ENCODE peak calls at places on chromosomes 13 and 19, in seven cellular contexts. R is IMR-90, L is PC-3, N is cardiac muscle cell, A is left ventricle myocardium inferior, Y is neural progenitor cell, U is tibial artery. S is an unnamed sample.

GRCh38 chr13:99686157-99686572 is 184.9 kb downstream of the TM9SF2 start:
- DNase-seq in L (no peak), R (peak; percentile 4), U (no peak), N (peak; percentile 84), Y (peak; percentile 30), A (peak; percentile 53), S (no peak)

GRCh38 chr19:38399081-38399480 is 3.8 kb upstream of the FAM98C start:
- DNase-seq in L (no peak), Y (no peak), N (no peak), R (no peak), A (no peak), U (no peak), S (no peak)

GRCh38 chr13:26568132-26568815 is 10.8 kb downstream of the WASF3 start:
- DNase-seq in Y (no peak), N (no peak), R (no peak), A (no peak), U (no peak), L (no peak), S (no peak)

GRCh38 chr13:75512253-75512652 is 25.4 kb downstream of the COMMD6 start:
- DNase-seq in A (no peak), N (no peak), Y (no peak), R (no peak), L (no peak), U (no peak), S (no peak)

GRCh38 chr13:21798181-21798580 is 127.3 kb downstream of the FGF9 start:
- DNase-seq in U (no peak), A (no peak), N (no peak), Y (no peak), R (no peak), L (no peak), S (no peak)

GRCh38 chr19:51139299-51140018 is 2.6 kb upstream of the SIGLEC7 start:
- DNase-seq in A (no peak), Y (no peak), R (no peak), N (no peak), U (no peak), L (no peak), S (no peak)

GRCh38 chr19:13984186-13984585 is 21.9 kb downstream of the RFX1 start:
- DNase-seq in A (no peak), R (no peak), Y (peak; percentile 33), L (no peak), N (no peak), U (no peak), S (no peak)

GRCh38 chr13:43784491-43784890 is 2.3 kb downstream of the ENOX1 start:
- DNase-seq in U (no peak), Y (no peak), N (no peak), L (no peak), R (no peak), A (no peak), S (no peak)

GRCh38 chr19:18051887-18052286 is 34.8 kb downstream of the IL12RB1 start:
- DNase-seq in A (peak; percentile 67), U (peak; percentile 39), L (no peak), R (no peak), N (no peak), Y (no peak), S (no peak)

GRCh38 chr13:71712988-71713653 is 153.9 kb downstream of the DACH1 start:
- DNase-seq in R (no peak), L (no peak), U (no peak), Y (peak; percentile 17), A (no peak), N (peak; percentile 79), S (peak; percentile 0)

GRCh38 chr13:106182404-106182803 is 353.1 kb downstream of the EFNB2 start:
- DNase-seq in Y (no peak), A (no peak), L (peak; percentile 78), R (peak; percentile 92), U (no peak), N (no peak), S (peak; percentile 82)

DNA sequence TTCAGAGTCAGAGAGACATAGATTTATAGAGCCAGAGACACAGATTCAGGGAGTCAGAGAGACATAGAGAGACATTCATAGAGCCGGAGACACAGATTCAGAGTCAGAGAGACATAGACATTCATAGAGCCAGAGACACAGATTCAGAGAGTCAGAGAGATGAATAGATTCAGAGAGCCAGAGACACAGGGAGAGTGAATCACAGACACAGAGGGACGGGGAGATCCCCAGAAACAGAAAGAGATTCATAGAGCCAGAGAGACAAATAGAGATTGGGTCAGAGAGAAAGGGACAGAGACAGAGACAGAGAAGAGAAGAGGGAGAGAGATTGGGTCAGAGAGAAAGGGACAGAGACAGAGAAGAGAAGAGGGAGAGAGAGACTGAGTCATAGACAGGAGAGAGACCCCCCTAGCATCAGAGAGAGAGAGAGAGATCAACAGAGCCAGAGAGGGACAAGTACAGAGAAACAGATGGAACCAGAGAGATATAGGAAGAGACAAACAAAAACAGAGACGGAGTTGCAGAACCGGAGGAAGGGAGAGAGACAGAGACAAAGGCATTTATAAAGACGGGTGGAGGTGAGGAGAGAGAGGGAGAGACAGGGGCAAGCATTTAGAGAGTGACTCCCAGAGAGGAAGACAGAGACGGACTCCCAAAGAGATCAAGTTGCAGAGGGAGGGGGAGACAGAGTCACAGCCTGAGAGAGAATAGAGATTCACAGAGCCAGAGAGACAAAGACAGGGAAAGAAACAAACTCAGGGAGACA is 1.1 kb upstream of the PRKCG start:
- DNase-seq in A (no peak), N (no peak), U (no peak), L (no peak), Y (peak; percentile 28), R (no peak), S (no peak)
- H3K4me3 ChIP-seq in A (no peak overlapping the region), N (peak overlapping the region; percentile 68), U (no peak overlapping the region), L (peak overlapping the region; percentile 65), Y (peak overlapping the region; percentile 66), R (no peak overlapping the region), S (no peak overlapping the region)

DNA sequence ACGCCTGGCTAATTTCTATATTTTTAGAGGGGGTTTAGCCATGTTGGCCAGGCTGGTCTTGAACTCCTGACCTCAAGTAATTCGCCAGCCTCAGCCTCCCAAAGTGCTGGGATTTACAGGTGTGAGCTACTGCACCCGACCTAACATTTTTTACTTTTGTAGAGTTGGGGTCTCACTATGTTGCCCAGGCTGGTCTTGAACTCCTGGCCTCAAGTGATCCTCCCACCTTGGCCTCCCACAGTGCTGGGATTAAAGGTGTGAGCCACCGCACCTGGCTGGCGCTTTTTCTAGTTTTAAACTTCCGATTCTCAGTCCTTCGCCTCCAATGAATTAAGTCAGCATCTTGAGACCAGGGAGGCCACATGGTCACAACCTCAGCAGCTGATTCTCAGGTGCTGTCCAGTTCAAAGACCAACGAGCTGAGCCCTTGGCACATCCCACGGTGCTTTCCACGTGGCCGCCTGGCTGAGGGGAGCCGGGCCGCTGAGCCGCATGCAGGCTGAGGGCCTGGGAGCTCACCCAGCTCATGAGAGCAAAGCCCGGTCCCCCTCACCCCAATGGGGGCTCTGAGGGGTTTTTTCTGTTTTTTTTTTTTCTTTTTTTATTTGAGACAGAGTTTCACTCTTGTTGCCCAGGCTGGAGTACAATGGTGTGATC is 9.1 kb downstream of the AP3D1 start:
- DNase-seq in R (no peak), N (no peak), U (no peak), A (no peak), L (no peak), Y (no peak), S (no peak)
- TF ChIP-seq CTCF in R (no peak), N (no peak), U (no peak), A (no peak), L (no peak), Y (no peak), S (no peak)

GRCh38 chr19:3855321-3855720 is 13.5 kb downstream of the ZFR2 start:
- DNase-seq in L (peak; percentile 49), A (no peak), U (no peak), N (no peak), Y (no peak), R (no peak), S (no peak)
- H3K4me3 ChIP-seq in L (peak overlapping the region; percentile 23), A (no peak overlapping the region), U (no peak overlapping the region), N (no peak overlapping the region), Y (no peak overlapping the region), R (no peak overlapping the region), S (no peak overlapping the region)

DNA sequence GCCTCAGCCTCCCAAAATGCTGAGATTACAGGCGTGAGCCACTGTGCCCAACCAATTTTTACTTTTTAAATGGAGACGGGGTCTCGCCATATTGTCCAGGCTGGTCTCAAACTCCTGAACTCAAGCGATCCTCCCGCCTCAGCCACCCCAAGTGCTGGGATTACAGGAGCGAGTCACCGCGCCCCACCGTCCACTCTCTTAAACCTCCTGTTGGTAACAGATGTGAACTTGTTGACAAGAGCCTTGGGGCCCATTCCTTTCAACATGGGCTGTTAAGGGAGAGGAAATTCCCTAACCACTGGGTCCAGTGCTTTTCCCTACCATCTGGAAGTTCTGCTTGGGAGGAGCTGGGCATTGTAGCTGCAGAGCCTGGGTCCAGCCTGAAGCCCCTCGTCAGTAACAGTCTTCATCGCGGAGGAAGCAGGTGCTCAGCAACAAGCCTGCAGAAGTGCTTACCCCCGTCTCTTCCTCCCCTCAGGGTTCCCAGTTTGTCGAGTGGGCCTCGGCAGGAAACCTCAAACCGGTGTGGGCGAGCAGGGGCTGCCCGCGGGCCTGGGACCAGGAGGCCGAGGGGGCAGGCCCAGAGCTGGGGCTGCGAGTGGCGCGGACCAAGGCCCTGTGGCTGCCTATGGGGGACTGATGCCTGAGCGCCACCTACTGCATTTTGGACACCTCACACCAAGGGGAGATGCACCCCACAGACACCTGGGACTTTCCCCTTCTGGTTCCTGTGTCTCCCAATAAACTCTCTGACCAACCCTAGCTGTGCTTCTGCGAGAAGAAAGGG is 4.0 kb upstream of the FLT3LG start:
- DNase-seq in U (no peak), A (no peak), Y (no peak), N (no peak), R (peak; percentile 32), L (no peak), S (no peak)
- TF ChIP-seq CTCF in U (no peak), A (peak; percentile 18), Y (no peak), N (no peak), R (no peak), L (peak; percentile 44), S (peak; percentile 2)

GRCh38 chr13:35733832-35734231 is 257.3 kb upstream of the MAB21L1 start:
- DNase-seq in N (no peak), A (no peak), U (no peak), R (no peak), L (no peak), Y (no peak), S (no peak)

GRCh38 chr13:35731471-35731870 is 255.0 kb upstream of the MAB21L1 start:
- DNase-seq in L (no peak), U (no peak), N (no peak), R (no peak), A (no peak), Y (no peak), S (no peak)

GRCh38 chr13:35732565-35732964 is 256.1 kb upstream of the MAB21L1 start:
- DNase-seq in U (no peak), Y (no peak), R (no peak), A (peak; percentile 54), N (no peak), L (no peak), S (no peak)

GRCh38 chr13:35727881-35728280 is 251.4 kb upstream of the MAB21L1 start:
- DNase-seq in L (no peak), N (peak; percentile 19), A (no peak), R (no peak), Y (no peak), U (no peak), S (no peak)

DNA sequence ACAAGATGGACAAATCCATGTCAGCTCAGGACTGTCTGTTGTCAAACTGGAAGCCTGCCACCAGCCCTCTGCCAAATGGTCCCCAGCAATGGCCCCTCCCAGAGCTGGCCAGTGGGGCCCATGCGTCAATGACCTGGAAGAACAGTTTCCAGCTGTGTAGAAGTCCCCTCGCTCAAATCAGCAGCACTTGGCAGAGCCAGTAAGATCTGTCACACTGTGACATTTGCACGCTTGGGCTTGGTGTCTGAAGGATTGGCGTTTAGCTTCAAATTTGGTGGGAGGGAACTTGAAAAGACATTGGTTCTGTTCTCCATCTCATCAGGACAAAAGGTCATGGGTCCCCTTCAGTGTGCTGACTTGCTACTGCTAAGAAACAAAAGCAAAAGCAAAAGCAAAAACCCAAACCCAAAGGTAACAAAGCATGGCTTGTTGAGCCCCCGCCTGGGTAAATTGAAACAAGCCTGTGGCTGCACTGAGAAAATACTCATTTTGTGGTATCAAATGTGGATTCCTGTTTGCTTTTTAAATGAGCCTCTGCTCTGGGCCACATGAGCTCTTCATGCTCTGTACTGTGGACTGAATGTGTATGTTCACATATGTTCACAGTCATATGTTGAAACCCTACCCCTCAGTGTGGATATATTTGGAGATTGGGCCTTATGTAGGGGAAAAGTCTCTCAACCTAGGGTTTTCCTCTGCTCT is 253.6 kb upstream of the MAB21L1 start:
- DNase-seq in A (peak; percentile 89), U (no peak), R (no peak), L (no peak), N (no peak), Y (no peak), S (no peak)
- H3K4me3 ChIP-seq in A (peak overlapping the region; percentile 8), U (no peak overlapping the region), R (no peak overlapping the region), L (no peak overlapping the region), N (no peak overlapping the region), Y (no peak overlapping the region), S (no peak overlapping the region)

S was measured in astrocyte of the cerebellum.